ENCODE peak calls at places on chromosomes 2 and 18, in four cellular contexts. T is HCT116, N is HepG2, U is K562. E is an unnamed sample.

GRCh38 chr2:44801676-44802408 is 139.7 kb upstream of the SIX3 start:
- DNase-seq in T (no peak), N (no peak), U (no peak), E (no peak)

GRCh38 chr2:217414429-217414828 is 554.6 kb upstream of the TNP1 start:
- DNase-seq in T (no peak), N (no peak), U (no peak), E (no peak)

GRCh38 chr2:179553382-179553781 is 288.8 kb upstream of the SESTD1 start:
- DNase-seq in T (no peak), N (no peak), U (no peak), E (no peak)

GRCh38 chr2:37635359-37636208 is 35.9 kb downstream of the CDC42EP3 start:
- DNase-seq in T (no peak), N (no peak), U (no peak), E (no peak)

GRCh38 chr2:5777089-5777488 is 84.9 kb downstream of the SOX11 start:
- DNase-seq in T (no peak), N (no peak), U (no peak), E (no peak)

GRCh38 chr2:105731511-105731910 is 13.2 kb upstream of the NCK2 start:
- DNase-seq in T (no peak), N (no peak), U (no peak), E (no peak)

GRCh38 chr2:189629553-189630453 is 31.5 kb upstream of the ASNSD1 start:
- DNase-seq in T (no peak), N (no peak), U (no peak), E (no peak)

GRCh38 chr2:118310016-118310877 is 222.0 kb downstream of the INSIG2 start:
- DNase-seq in T (no peak), N (no peak), U (peak; percentile 31), E (peak; percentile 79)

GRCh38 chr18:35282353-35282752 is 7.7 kb downstream of the ZSCAN30 start:
- DNase-seq in T (no peak), N (peak; percentile 8), U (no peak), E (no peak)

GRCh38 chr2:48377646-48378045 is 152.3 kb upstream of the STON1 start:
- DNase-seq in T (no peak), N (no peak), U (no peak), E (no peak)

GRCh38 chr2:64653174-64654062 is at the start of gene SERTAD2:
- DNase-seq in T (no peak), N (peak; percentile 75), U (peak; percentile 93), E (peak; percentile 27)

GRCh38 chr2:9832586-9832985 is 10.7 kb upstream of the TAF1B start:
- DNase-seq in T (no peak), N (no peak), U (no peak), E (no peak)

GRCh38 chr2:101200714-101201113 is 49.5 kb upstream of the TBC1D8 start:
- DNase-seq in T (peak; percentile 27), N (no peak), U (no peak), E (no peak)

GRCh38 chr2:187986392-187987105 is 305.1 kb upstream of the GULP1 start:
- DNase-seq in T (no peak), N (no peak), U (no peak), E (no peak)

GRCh38 chr2:8494151-8494550 is 187.7 kb upstream of the ID2 start:
- DNase-seq in T (no peak), N (no peak), U (no peak), E (no peak)

GRCh38 chr2:102376052-102376591 is 20.5 kb downstream of the IL18R1 start:
- DNase-seq in T (no peak), N (no peak), U (no peak), E (no peak)

GRCh38 chr18:12579775-12580174 is 78.1 kb downstream of the SPIRE1 start:
- DNase-seq in T (no peak), N (no peak), U (no peak), E (no peak)

GRCh38 chr2:25362049-25362563 is 20.4 kb upstream of the DNMT3A start:
- DNase-seq in T (peak; percentile 80), N (peak; percentile 93), U (peak; percentile 97), E (peak; percentile 100)

GRCh38 chr2:200300065-200300464 is 6.4 kb upstream of the SPATS2L start:
- DNase-seq in T (no peak), N (no peak), U (no peak), E (no peak)

GRCh38 chr2:237407734-237408133 is 6.2 kb downstream of the COL6A3 start:
- DNase-seq in T (no peak), N (no peak), U (no peak), E (no peak)

GRCh38 chr2:12722445-12723316 is 5.9 kb downstream of the TRIB2 start:
- DNase-seq in T (no peak), N (no peak), U (no peak), E (no peak)

GRCh38 chr2:204487447-204488229 is 57.6 kb upstream of the PARD3B start:
- DNase-seq in T (no peak), N (peak; percentile 22), U (no peak), E (no peak)

GRCh38 chr2:46495347-46496030 is 16.1 kb downstream of the TMEM247 start:
- DNase-seq in T (no peak), N (no peak), U (no peak), E (no peak)

GRCh38 chr2:211709394-211709793 is 829.2 kb downstream of the ERBB4 start:
- DNase-seq in T (no peak), N (no peak), U (no peak), E (no peak)

GRCh38 chr2:145166716-145167115 is 646.8 kb upstream of the ZEB2 start:
- DNase-seq in T (no peak), N (no peak), U (no peak), E (no peak)
- TF ChIP-seq FOSL1 in T (no peak), N (no peak), U (no peak), E (no peak)

GRCh38 chr2:163246111-163246510 is 407.5 kb upstream of the KCNH7 start:
- DNase-seq in T (no peak), N (no peak), U (no peak), E (no peak)

GRCh38 chr2:163252199-163252598 is 413.6 kb upstream of the KCNH7 start:
- DNase-seq in T (no peak), N (no peak), U (no peak), E (no peak)

GRCh38 chr2:163247151-163247872 is 408.7 kb upstream of the KCNH7 start:
- DNase-seq in T (no peak), N (no peak), U (no peak), E (no peak)

DNA sequence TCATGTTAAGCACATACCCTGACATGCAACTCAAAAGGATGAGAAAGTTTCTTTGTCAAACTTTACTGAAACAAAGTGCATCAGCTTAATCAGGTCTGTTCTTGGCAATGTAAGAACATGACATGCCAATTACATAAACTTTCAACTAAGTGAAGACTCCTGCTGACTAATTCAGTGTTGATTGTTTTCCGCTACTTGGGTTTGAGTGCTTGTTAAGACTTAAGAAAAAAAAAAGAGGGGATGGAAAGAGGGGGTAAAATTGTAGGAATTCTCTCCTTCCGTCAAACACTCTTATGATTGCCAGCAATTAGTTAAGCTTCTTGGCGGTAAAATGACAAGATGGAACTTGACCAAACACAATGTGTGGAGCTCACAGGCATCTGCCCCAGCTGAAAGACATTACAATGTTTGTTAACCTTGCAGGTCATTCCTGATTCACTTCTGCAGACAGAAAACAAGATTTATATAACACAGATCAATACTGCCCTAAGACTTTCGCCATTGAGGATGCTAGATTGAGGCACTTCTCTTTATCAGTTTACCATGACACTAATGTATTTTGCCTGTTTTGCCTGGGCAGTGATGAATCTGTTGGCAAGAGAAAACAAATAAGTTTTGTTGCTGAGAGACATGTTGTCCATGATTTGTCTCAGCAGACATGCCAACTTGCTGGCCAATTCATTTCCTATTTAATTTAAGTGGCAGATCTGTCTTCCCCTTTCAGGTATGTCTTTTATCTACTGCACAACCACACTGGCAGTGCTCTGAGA is 409.9 kb upstream of the KCNH7 start:
- DNase-seq in T (no peak), N (no peak), U (no peak), E (no peak)
- TF ChIP-seq FOSL1 in T (no peak), N (no peak), U (no peak), E (no peak)

GRCh38 chr2:36556847-36557246 is 41.1 kb downstream of the FEZ2 start:
- DNase-seq in T (no peak), N (no peak), U (no peak), E (no peak)
- TF ChIP-seq FOSL1 in T (no peak), N (no peak), U (no peak), E (no peak)

DNA sequence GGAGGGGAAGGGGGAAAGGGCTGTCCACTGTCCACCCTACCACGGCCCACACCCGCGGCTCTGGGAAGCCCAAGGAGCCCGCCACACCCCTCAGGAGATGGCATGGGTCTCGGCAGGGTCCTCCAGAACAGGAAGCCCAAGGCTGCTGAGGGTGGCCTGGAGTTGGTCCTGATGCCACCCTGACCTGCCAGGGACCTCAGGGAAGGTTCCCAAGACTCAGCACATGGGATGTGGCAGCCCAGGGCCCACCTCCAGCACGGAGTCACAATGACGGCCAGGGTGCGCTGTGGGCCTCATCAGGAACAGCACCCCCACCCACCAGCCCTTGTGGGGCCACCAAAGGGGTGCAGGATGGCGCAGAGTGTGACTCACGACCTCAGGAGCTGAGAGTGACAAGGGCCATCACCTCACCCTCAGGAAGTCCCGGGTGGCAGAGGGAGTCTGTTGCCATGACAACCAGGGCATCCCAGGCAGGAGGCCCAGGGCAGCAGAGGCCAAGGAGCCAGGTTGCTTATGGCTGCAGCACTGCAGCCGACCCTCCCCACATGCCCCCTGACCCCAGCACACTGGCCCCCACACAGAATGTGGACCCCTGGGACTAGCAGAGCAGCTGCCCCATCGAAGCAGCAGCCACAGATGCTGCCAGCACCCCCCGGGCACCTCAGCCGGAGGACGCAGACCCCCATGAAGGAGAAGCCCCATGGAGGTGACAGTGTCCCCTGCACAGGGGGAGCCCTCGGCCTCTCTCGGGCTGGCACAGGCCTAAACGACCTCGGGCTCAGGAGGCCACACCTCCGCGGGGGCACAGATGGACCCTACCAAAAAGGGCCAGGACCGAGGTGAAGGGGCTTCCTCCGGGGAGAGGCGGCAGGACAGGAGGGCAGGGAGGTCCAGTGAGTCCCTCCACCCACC is 34.3 kb downstream of the KIF1A start:
- DNase-seq in T (no peak), N (no peak), U (peak; percentile 22), E (no peak)
- TF ChIP-seq FOSL1 in T (no peak), N (no peak), U (no peak), E (no peak)

GRCh38 chr2:121285077-121285449 is at the start of gene TFCP2L1:
- DNase-seq in T (no peak), N (no peak), U (peak; percentile 86), E (peak; percentile 27)

GRCh38 chr2:121283670-121284245 is 1.2 kb downstream of the TFCP2L1 start:
- DNase-seq in T (no peak), N (no peak), U (no peak), E (no peak)

GRCh38 chr2:121285926-121286325 is 924 bp upstream of the TFCP2L1 start:
- DNase-seq in T (no peak), N (no peak), U (no peak), E (no peak)

GRCh38 chr2:121282800-121283382 is 2.1 kb downstream of the TFCP2L1 start:
- DNase-seq in T (no peak), N (peak; percentile 27), U (no peak), E (no peak)

GRCh38 chr2:121284424-121285076 is 452 bp downstream of the TFCP2L1 start:
- DNase-seq in T (no peak), N (no peak), U (peak; percentile 48), E (peak; percentile 79)
- TF ChIP-seq FOSL1 in T (no peak), N (no peak), U (no peak), E (no peak)

DNA sequence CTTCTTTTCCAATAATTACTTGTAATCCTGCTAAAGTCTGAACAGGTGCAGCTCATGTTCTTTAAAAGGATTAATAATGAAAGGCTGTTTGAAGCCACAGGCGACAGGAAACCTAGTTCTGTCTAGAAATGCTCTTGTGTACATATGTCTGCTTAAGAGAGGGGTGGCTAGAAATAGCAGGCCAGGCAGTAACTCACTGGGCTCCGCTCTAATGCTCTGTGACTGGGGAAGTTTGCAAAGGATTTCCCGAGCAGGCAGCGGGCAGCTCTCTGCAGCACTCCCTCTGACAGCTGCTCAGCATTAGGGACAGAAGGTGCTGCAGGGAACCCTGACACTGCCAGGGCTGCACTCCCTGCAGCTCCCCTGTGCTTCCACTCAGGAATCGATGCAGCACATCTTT is 33.2 kb upstream of the TTC39C start:
- DNase-seq in T (no peak), N (no peak), U (no peak), E (no peak)
- TF ChIP-seq FOSL1 in T (no peak), N (no peak), U (no peak), E (no peak)